ENCODE peak calls at places on chromosomes 4 and X, in nine cellular contexts. G, T, C, I, E, B, U, Y and O are unnamed samples.
A peak's percentile ranks its signal among the peaks of the same experiment; 100 is the strongest.

GRCh38 chr4:168840988-168841681 is 168.9 kb downstream of the CBR4 start:
- DNase-seq in G (no peak), T (no peak), C (no peak), I (no peak), E (no peak), B (no peak), U (no peak), Y (no peak), O (no peak)

GRCh38 chrX:40722930-40723329 is 12.4 kb downstream of the MED14 start:
- DNase-seq in G (no peak), T (no peak), C (no peak), I (no peak), E (no peak), B (no peak), U (no peak), Y (no peak), O (no peak)

GRCh38 chrX:42290608-42291007 is 367.3 kb upstream of the CASK start:
- DNase-seq in G (no peak), T (no peak), C (no peak), I (no peak), E (no peak), B (peak; percentile 1), U (no peak), Y (no peak), O (no peak)

GRCh38 chr4:84502955-84503373 is 3.9 kb upstream of the NKX6-1 start:
- DNase-seq in G (no peak), T (no peak), C (no peak), I (no peak), E (no peak), B (no peak), U (no peak), Y (no peak), O (no peak)

GRCh38 chrX:40084471-40084870 is 13.3 kb downstream of the BCOR start:
- DNase-seq in G (peak; percentile 7), T (no peak), C (no peak), I (no peak), E (no peak), B (no peak), U (no peak), Y (no peak), O (no peak)

GRCh38 chr4:106495498-106495897 is 126.9 kb upstream of the GIMD1 start:
- DNase-seq in G (no peak), T (no peak), C (no peak), I (no peak), E (no peak), B (no peak), U (no peak), Y (no peak), O (peak; percentile 48)

GRCh38 chr4:28287837-28288236 is 1427.2 kb downstream of the STIM2 start:
- DNase-seq in G (no peak), T (no peak), C (no peak), I (no peak), E (peak; percentile 63), B (peak; percentile 99), U (no peak), Y (no peak), O (peak; percentile 87)

GRCh38 chr4:70637239-70637920 is 8.8 kb downstream of the ENAM start:
- DNase-seq in G (no peak), T (no peak), C (no peak), I (no peak), E (no peak), B (no peak), U (no peak), Y (no peak), O (no peak)

GRCh38 chr4:120886183-120886582 is 36.3 kb downstream of the PRDM5 start:
- DNase-seq in G (no peak), T (no peak), C (no peak), I (no peak), E (no peak), B (no peak), U (no peak), Y (no peak), O (no peak)

GRCh38 chr4:101790521-101791188 is at the start of gene BANK1:
- DNase-seq in G (peak; percentile 82), T (peak; percentile 63), C (peak; percentile 27), I (no peak), E (peak; percentile 41), B (no peak), U (peak; percentile 72), Y (peak; percentile 35), O (no peak)

GRCh38 chr4:105343523-105343931 is 130.3 kb downstream of the PPA2 start:
- DNase-seq in G (no peak), T (no peak), C (no peak), I (no peak), E (no peak), B (peak; percentile 1), U (no peak), Y (no peak), O (peak; percentile 21)

GRCh38 chr4:146520894-146521542 is 722 bp downstream of the SLC10A7 start:
- DNase-seq in G (no peak), T (peak; percentile 48), C (peak; percentile 29), I (no peak), E (peak; percentile 13), B (peak; percentile 57), U (peak; percentile 60), Y (peak; percentile 67), O (peak; percentile 52)

GRCh38 chr4:67109276-67109675 is 436.0 kb downstream of the CENPC start:
- DNase-seq in G (no peak), T (no peak), C (no peak), I (no peak), E (no peak), B (no peak), U (no peak), Y (no peak), O (no peak)

GRCh38 chr4:19694829-19695228 is 556.9 kb upstream of the SLIT2 start:
- DNase-seq in G (no peak), T (no peak), C (no peak), I (no peak), E (no peak), B (no peak), U (no peak), Y (no peak), O (no peak)

GRCh38 chrX:149715468-149715867 is 3.6 kb downstream of the MAGEA11 start:
- DNase-seq in G (no peak), T (no peak), C (no peak), I (no peak), E (no peak), B (no peak), U (no peak), Y (no peak), O (no peak)

GRCh38 chr4:41282362-41282761 is 25.6 kb downstream of the UCHL1 start:
- DNase-seq in G (no peak), T (no peak), C (no peak), I (no peak), E (no peak), B (no peak), U (no peak), Y (no peak), O (no peak)

GRCh38 chrX:134624046-134624430 is 34.2 kb downstream of the PLAC1 start:
- DNase-seq in G (no peak), T (no peak), C (no peak), I (no peak), E (no peak), B (no peak), U (no peak), Y (no peak), O (no peak)

GRCh38 chrX:34546366-34546765 is 110.7 kb downstream of the TMEM47 start:
- DNase-seq in G (no peak), T (no peak), C (no peak), I (no peak), E (no peak), B (no peak), U (no peak), Y (no peak), O (peak; percentile 0)

GRCh38 chr4:46270986-46271596 is 118.8 kb downstream of the GABRA2 start:
- DNase-seq in G (no peak), T (no peak), C (no peak), I (no peak), E (no peak), B (no peak), U (no peak), Y (no peak), O (no peak)

GRCh38 chrX:126342859-126343258 is 176.8 kb upstream of the DCAF12L2 start:
- DNase-seq in G (no peak), T (no peak), C (no peak), I (no peak), E (no peak), B (no peak), U (no peak), Y (no peak), O (no peak)

GRCh38 chrX:139932077-139932900 is 564 bp downstream of the ATP11C start:
- DNase-seq in G (peak; percentile 88), T (peak; percentile 40), C (peak; percentile 24), I (peak; percentile 48), E (peak; percentile 38), B (no peak), U (peak; percentile 51), Y (peak; percentile 47), O (peak; percentile 67)

GRCh38 chrX:119118780-119119395 is 8.7 kb downstream of the KIAA1210 start:
- DNase-seq in G (no peak), T (no peak), C (peak; percentile 31), I (peak; percentile 50), E (peak; percentile 50), B (peak; percentile 40), U (peak; percentile 22), Y (peak; percentile 34), O (peak; percentile 23)

GRCh38 chrX:70455366-70456202 is 10.9 kb downstream of the DLG3 start:
- DNase-seq in G (no peak), T (no peak), C (no peak), I (no peak), E (peak; percentile 19), B (no peak), U (no peak), Y (peak; percentile 64), O (no peak)

GRCh38 chr4:6319530-6320150 is 50.0 kb downstream of the WFS1 start:
- DNase-seq in G (no peak), T (no peak), C (no peak), I (no peak), E (no peak), B (no peak), U (no peak), Y (no peak), O (no peak)
- H3K4me3 ChIP-seq in G (no peak overlapping the region), T (no peak overlapping the region), C (no peak overlapping the region), I (no peak overlapping the region), E (no peak overlapping the region), B (no peak overlapping the region), U (no peak overlapping the region), Y (no peak overlapping the region), O (no peak overlapping the region)

GRCh38 chr4:77418333-77418732 is 187.3 kb upstream of the CXCL13 start:
- DNase-seq in G (no peak), T (no peak), C (no peak), I (no peak), E (no peak), B (no peak), U (no peak), Y (no peak), O (peak; percentile 20)
- TF ChIP-seq CTCF in G (peak; percentile 23), T (no peak), C (no peak), I (no peak), E (no peak), B (peak; percentile 44), U (no peak), Y (no peak), O (no peak)

GRCh38 chr4:62912531-62912930 is 1496.7 kb downstream of the TECRL start:
- DNase-seq in G (no peak), T (no peak), C (no peak), I (no peak), E (no peak), B (no peak), U (no peak), Y (no peak), O (no peak)
- H3K4me3 ChIP-seq in G (no peak overlapping the region), T (no peak overlapping the region), C (no peak overlapping the region), I (no peak overlapping the region), E (no peak overlapping the region), B (no peak overlapping the region), U (no peak overlapping the region), Y (no peak overlapping the region), O (no peak overlapping the region)

GRCh38 chrX:53077207-53078197 is 4.7 kb upstream of the TSPYL2 start:
- DNase-seq in G (peak; percentile 75), T (no peak), C (no peak), I (no peak), E (no peak), B (no peak), U (no peak), Y (no peak), O (no peak)
- TF ChIP-seq CTCF in G (no peak), T (no peak), C (no peak), I (no peak), E (no peak), B (no peak), U (no peak), Y (no peak), O (no peak)